ENCODE peak calls at places on chromosome 18, in eight cellular contexts. One of them, this sample, is unnamed. For H3K4me1, the result is how much of the 10 kb centered on the place peaks cover.

GRCh38 chr18:26746284-26747130 is 119.0 kb downstream of the AQP4 start:
- DNase-seq in small intestine: no peak
- DNase-seq in A549: peak
- DNase-seq in colonic mucosa: no peak
- DNase-seq in GM23248: peak
- DNase-seq in astrocyte: no peak
- DNase-seq in stomach: no peak
- DNase-seq in SK-N-SH: no peak
- DNase-seq in this sample: no peak

GRCh38 chr18:36850527-36851201 is 21.7 kb downstream of the KIAA1328 start:
- DNase-seq in small intestine: no peak
- DNase-seq in A549: peak
- DNase-seq in colonic mucosa: no peak
- DNase-seq in GM23248: peak
- DNase-seq in astrocyte: peak
- DNase-seq in stomach: no peak
- DNase-seq in SK-N-SH: no peak
- DNase-seq in this sample: no peak

GRCh38 chr18:47260138-47260923 is 8.9 kb upstream of the SKOR2 start:
- DNase-seq in small intestine: peak
- DNase-seq in A549: peak
- DNase-seq in colonic mucosa: peak
- DNase-seq in GM23248: peak
- DNase-seq in astrocyte: peak
- DNase-seq in stomach: peak
- DNase-seq in SK-N-SH: peak
- DNase-seq in this sample: peak

GRCh38 chr18:43571078-43571689 is 293.9 kb upstream of the SYT4 start:
- DNase-seq in small intestine: peak
- DNase-seq in A549: peak
- DNase-seq in colonic mucosa: peak
- DNase-seq in GM23248: peak
- DNase-seq in astrocyte: peak
- DNase-seq in stomach: peak
- DNase-seq in SK-N-SH: peak
- DNase-seq in this sample: no peak

GRCh38 chr18:21740474-21740723 is 193 bp upstream of the MIB1 start:
- DNase-seq in small intestine: peak
- DNase-seq in A549: peak
- DNase-seq in colonic mucosa: peak
- DNase-seq in GM23248: peak
- DNase-seq in astrocyte: peak
- DNase-seq in stomach: no peak
- DNase-seq in SK-N-SH: no peak
- DNase-seq in this sample: no peak

GRCh38 chr18:3596324-3597158 is 146.6 kb downstream of the TGIF1 start:
- DNase-seq in small intestine: peak
- DNase-seq in A549: peak
- DNase-seq in colonic mucosa: peak
- DNase-seq in GM23248: no peak
- DNase-seq in astrocyte: peak
- DNase-seq in stomach: peak
- DNase-seq in SK-N-SH: peak
- DNase-seq in this sample: peak

GRCh38 chr18:11999431-11999830 is 18.1 kb downstream of the IMPA2 start:
- DNase-seq in small intestine: no peak
- DNase-seq in A549: no peak
- DNase-seq in colonic mucosa: no peak
- DNase-seq in GM23248: no peak
- DNase-seq in astrocyte: no peak
- DNase-seq in stomach: peak
- DNase-seq in SK-N-SH: peak
- DNase-seq in this sample: no peak

GRCh38 chr18:75135158-75135725 is 73.7 kb downstream of the PTGR3 start:
- DNase-seq in small intestine: no peak
- DNase-seq in A549: no peak
- DNase-seq in colonic mucosa: peak
- DNase-seq in GM23248: no peak
- DNase-seq in astrocyte: no peak
- DNase-seq in stomach: no peak
- DNase-seq in SK-N-SH: no peak
- DNase-seq in this sample: no peak

GRCh38 chr18:48778344-48779011 is 172.3 kb downstream of the SMAD7 start:
- DNase-seq in small intestine: no peak
- DNase-seq in A549: no peak
- DNase-seq in colonic mucosa: no peak
- DNase-seq in GM23248: no peak
- DNase-seq in astrocyte: no peak
- DNase-seq in stomach: no peak
- DNase-seq in SK-N-SH: no peak
- DNase-seq in this sample: no peak

GRCh38 chr18:48779462-48779861 is 171.3 kb downstream of the SMAD7 start:
- DNase-seq in small intestine: no peak
- DNase-seq in A549: no peak
- DNase-seq in colonic mucosa: no peak
- DNase-seq in GM23248: no peak
- DNase-seq in astrocyte: no peak
- DNase-seq in stomach: no peak
- DNase-seq in SK-N-SH: no peak
- DNase-seq in this sample: no peak

GRCh38 chr18:48781990-48782368 is 168.8 kb downstream of the SMAD7 start:
- DNase-seq in small intestine: peak
- DNase-seq in A549: no peak
- DNase-seq in colonic mucosa: no peak
- DNase-seq in GM23248: peak
- DNase-seq in astrocyte: no peak
- DNase-seq in stomach: no peak
- DNase-seq in SK-N-SH: peak
- DNase-seq in this sample: no peak

GRCh38 chr18:48781041-48781989 is 169.4 kb downstream of the SMAD7 start:
- DNase-seq in small intestine: peak
- DNase-seq in A549: no peak
- DNase-seq in colonic mucosa: peak
- DNase-seq in GM23248: peak
- DNase-seq in astrocyte: peak
- DNase-seq in stomach: peak
- DNase-seq in SK-N-SH: peak
- DNase-seq in this sample: peak

DNA sequence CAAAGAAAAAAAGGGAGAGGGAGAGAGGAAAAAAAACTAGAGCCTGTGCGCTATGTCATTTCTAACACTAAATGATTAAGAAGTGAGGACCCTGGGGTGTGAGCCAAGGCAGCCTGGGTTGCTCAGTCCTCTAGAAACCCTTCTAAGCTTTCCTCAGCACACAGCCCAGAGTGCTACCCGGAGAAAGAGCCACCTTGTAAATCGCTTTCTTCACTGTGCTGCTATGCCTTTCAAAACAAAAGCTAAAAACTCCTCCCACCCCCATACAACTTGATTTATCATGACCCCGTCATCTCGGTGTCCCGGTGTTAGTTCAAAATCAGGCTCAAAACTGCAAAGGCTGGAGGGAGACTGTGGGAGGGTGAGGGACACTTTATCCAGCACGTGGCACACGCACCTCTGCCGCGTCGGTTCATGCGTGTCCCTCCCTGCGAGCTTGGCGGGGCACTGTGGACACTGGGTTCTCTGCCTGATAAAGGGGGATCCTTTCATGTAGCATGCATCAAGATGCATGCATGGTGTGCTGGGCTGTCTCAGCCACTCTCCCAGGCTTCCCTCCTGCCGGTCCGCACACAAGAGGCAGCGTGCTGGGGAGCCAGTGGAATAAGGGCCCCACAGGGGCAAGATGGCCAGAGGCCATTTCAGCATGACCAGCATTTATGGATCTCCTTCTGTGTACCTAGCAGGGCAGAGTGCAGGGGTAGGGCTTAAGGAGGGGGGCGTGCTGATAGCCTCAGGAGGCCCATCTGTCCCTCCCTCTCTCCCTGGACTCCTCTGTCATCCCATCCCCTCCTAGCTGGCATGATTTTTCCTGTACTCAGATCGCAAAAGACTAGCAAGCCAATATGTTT is 170.4 kb downstream of the SMAD7 start:
- DNase-seq in small intestine: no peak
- DNase-seq in A549: no peak
- DNase-seq in colonic mucosa: no peak
- DNase-seq in GM23248: peak
- DNase-seq in astrocyte: peak
- DNase-seq in stomach: no peak
- DNase-seq in SK-N-SH: peak
- DNase-seq in this sample: no peak
- H3K4me3 ChIP-seq in small intestine: no peak
- H3K4me3 ChIP-seq in A549: no peak
- H3K4me3 ChIP-seq in colonic mucosa: no peak
- H3K4me3 ChIP-seq in GM23248: no peak
- H3K4me3 ChIP-seq in astrocyte: no peak
- H3K4me3 ChIP-seq in stomach: peak
- H3K4me3 ChIP-seq in SK-N-SH: no peak
- H3K4me3 ChIP-seq in this sample: no peak

DNA sequence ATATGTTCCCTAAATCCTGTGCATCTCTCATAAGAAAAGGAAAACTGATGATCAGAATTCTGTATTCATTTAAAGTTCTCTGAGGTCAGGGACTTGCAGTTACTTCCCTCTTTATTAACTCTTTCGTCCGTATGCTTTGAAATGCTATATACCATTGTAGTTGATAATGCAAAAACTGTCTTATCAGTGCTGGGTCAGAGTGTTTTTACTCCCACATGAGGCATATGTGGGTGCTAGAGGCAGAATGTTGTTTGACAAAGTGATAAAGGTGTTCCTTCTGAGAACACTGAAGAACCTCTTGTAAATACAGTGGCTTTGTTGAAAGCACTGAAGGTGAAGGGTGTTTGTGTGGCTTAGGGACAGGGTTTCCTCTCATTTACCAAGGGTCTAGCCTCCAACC is 136.5 kb upstream of the NFATC1 start:
- DNase-seq in small intestine: no peak
- DNase-seq in A549: no peak
- DNase-seq in colonic mucosa: no peak
- DNase-seq in GM23248: no peak
- DNase-seq in astrocyte: no peak
- DNase-seq in stomach: no peak
- DNase-seq in SK-N-SH: no peak
- DNase-seq in this sample: no peak
- H3K4me1 ChIP-seq in small intestine: under half
- H3K4me1 ChIP-seq in A549: under half
- H3K4me1 ChIP-seq in colonic mucosa: under half
- H3K4me1 ChIP-seq in GM23248: under half
- H3K4me1 ChIP-seq in astrocyte: under half
- H3K4me1 ChIP-seq in stomach: under half
- H3K4me1 ChIP-seq in SK-N-SH: under half
- H3K4me1 ChIP-seq in this sample: under half

GRCh38 chr18:58579561-58580047 is 49.3 kb downstream of the ALPK2 start:
- DNase-seq in small intestine: no peak
- DNase-seq in A549: peak
- DNase-seq in colonic mucosa: no peak
- DNase-seq in GM23248: peak
- DNase-seq in astrocyte: peak
- DNase-seq in stomach: no peak
- DNase-seq in SK-N-SH: no peak
- DNase-seq in this sample: no peak

GRCh38 chr18:58580623-58581022 is 48.3 kb downstream of the ALPK2 start:
- DNase-seq in small intestine: no peak
- DNase-seq in A549: peak
- DNase-seq in colonic mucosa: no peak
- DNase-seq in GM23248: peak
- DNase-seq in astrocyte: peak
- DNase-seq in stomach: no peak
- DNase-seq in SK-N-SH: no peak
- DNase-seq in this sample: no peak

GRCh38 chr18:58581265-58581664 is 47.6 kb downstream of the ALPK2 start:
- DNase-seq in small intestine: no peak
- DNase-seq in A549: peak
- DNase-seq in colonic mucosa: no peak
- DNase-seq in GM23248: peak
- DNase-seq in astrocyte: peak
- DNase-seq in stomach: no peak
- DNase-seq in SK-N-SH: no peak
- DNase-seq in this sample: no peak

GRCh38 chr18:58578835-58579560 is 49.9 kb downstream of the ALPK2 start:
- DNase-seq in small intestine: no peak
- DNase-seq in A549: peak
- DNase-seq in colonic mucosa: no peak
- DNase-seq in GM23248: peak
- DNase-seq in astrocyte: peak
- DNase-seq in stomach: no peak
- DNase-seq in SK-N-SH: no peak
- DNase-seq in this sample: no peak

GRCh38 chr18:58580078-58580477 is 48.8 kb downstream of the ALPK2 start:
- DNase-seq in small intestine: no peak
- DNase-seq in A549: peak
- DNase-seq in colonic mucosa: no peak
- DNase-seq in GM23248: peak
- DNase-seq in astrocyte: no peak
- DNase-seq in stomach: no peak
- DNase-seq in SK-N-SH: no peak
- DNase-seq in this sample: no peak
- H3K4me3 ChIP-seq in small intestine: no peak
- H3K4me3 ChIP-seq in A549: peak
- H3K4me3 ChIP-seq in colonic mucosa: no peak
- H3K4me3 ChIP-seq in GM23248: peak
- H3K4me3 ChIP-seq in astrocyte: peak
- H3K4me3 ChIP-seq in stomach: no peak
- H3K4me3 ChIP-seq in SK-N-SH: peak
- H3K4me3 ChIP-seq in this sample: no peak

GRCh38 chr18:72091369-72091768 is 452.8 kb downstream of the CBLN2 start:
- DNase-seq in small intestine: no peak
- DNase-seq in A549: no peak
- DNase-seq in colonic mucosa: no peak
- DNase-seq in GM23248: no peak
- DNase-seq in astrocyte: no peak
- DNase-seq in stomach: no peak
- DNase-seq in SK-N-SH: no peak
- DNase-seq in this sample: no peak

GRCh38 chr18:72086421-72086820 is 457.7 kb downstream of the CBLN2 start:
- DNase-seq in small intestine: peak
- DNase-seq in A549: peak
- DNase-seq in colonic mucosa: no peak
- DNase-seq in GM23248: peak
- DNase-seq in astrocyte: peak
- DNase-seq in stomach: no peak
- DNase-seq in SK-N-SH: no peak
- DNase-seq in this sample: no peak

GRCh38 chr18:72089432-72089831 is 454.7 kb downstream of the CBLN2 start:
- DNase-seq in small intestine: no peak
- DNase-seq in A549: no peak
- DNase-seq in colonic mucosa: no peak
- DNase-seq in GM23248: no peak
- DNase-seq in astrocyte: no peak
- DNase-seq in stomach: no peak
- DNase-seq in SK-N-SH: no peak
- DNase-seq in this sample: no peak
- H3K4me1 ChIP-seq in small intestine: under half
- H3K4me1 ChIP-seq in A549: under half
- H3K4me1 ChIP-seq in colonic mucosa: under half
- H3K4me1 ChIP-seq in GM23248: under half
- H3K4me1 ChIP-seq in astrocyte: under half
- H3K4me1 ChIP-seq in stomach: under half
- H3K4me1 ChIP-seq in SK-N-SH: under half
- H3K4me1 ChIP-seq in this sample: under half

GRCh38 chr18:76494181-76494540 is 881 bp downstream of the ZNF516 start:
- DNase-seq in small intestine: no peak
- DNase-seq in A549: no peak
- DNase-seq in colonic mucosa: peak
- DNase-seq in GM23248: peak
- DNase-seq in astrocyte: peak
- DNase-seq in stomach: no peak
- DNase-seq in SK-N-SH: peak
- DNase-seq in this sample: peak
- H3K4me3 ChIP-seq in small intestine: peak
- H3K4me3 ChIP-seq in A549: peak
- H3K4me3 ChIP-seq in colonic mucosa: peak
- H3K4me3 ChIP-seq in GM23248: peak
- H3K4me3 ChIP-seq in astrocyte: peak
- H3K4me3 ChIP-seq in stomach: peak
- H3K4me3 ChIP-seq in SK-N-SH: peak
- H3K4me3 ChIP-seq in this sample: peak